ENCODE peak calls at places on chromosomes 13 and 19, in seven cellular contexts. One of them, this sample, is unnamed.
A peak's percentile ranks its signal among the peaks of the same experiment; 100 is the strongest.

GRCh38 chr19:31408460-31409124 is 59.4 kb upstream of the TSHZ3 start:
- DNase-seq in cardiac muscle cell: peak; percentile 98
- DNase-seq in HTR-8/SVneo: peak; percentile 59
- DNase-seq in SK-N-SH: no peak
- DNase-seq in glutamatergic neuron: no peak
- DNase-seq in activated naive CD4-positive, alpha-beta T cell treated with Interleukin-2 at 50 U/mL for 16 hours: no peak
- DNase-seq in neural crest cell: no peak
- DNase-seq in this sample: no peak

GRCh38 chr19:13621413-13621812 is 115.1 kb upstream of the CACNA1A start:
- DNase-seq in cardiac muscle cell: peak; percentile 64
- DNase-seq in HTR-8/SVneo: peak; percentile 57
- DNase-seq in SK-N-SH: no peak
- DNase-seq in glutamatergic neuron: no peak
- DNase-seq in activated naive CD4-positive, alpha-beta T cell treated with Interleukin-2 at 50 U/mL for 16 hours: peak; percentile 44
- DNase-seq in neural crest cell: no peak
- DNase-seq in this sample: no peak

GRCh38 chr13:20943519-20944012 is 41.0 kb upstream of the XPO4 start:
- DNase-seq in cardiac muscle cell: peak; percentile 96
- DNase-seq in HTR-8/SVneo: peak; percentile 71
- DNase-seq in SK-N-SH: peak; percentile 72
- DNase-seq in glutamatergic neuron: peak; percentile 86
- DNase-seq in activated naive CD4-positive, alpha-beta T cell treated with Interleukin-2 at 50 U/mL for 16 hours: peak; percentile 67
- DNase-seq in neural crest cell: peak; percentile 72
- DNase-seq in this sample: peak; percentile 28

GRCh38 chr19:43675269-43675879 is 5.4 kb upstream of the PLAUR start:
- DNase-seq in cardiac muscle cell: peak; percentile 23
- DNase-seq in HTR-8/SVneo: no peak
- DNase-seq in SK-N-SH: no peak
- DNase-seq in glutamatergic neuron: no peak
- DNase-seq in activated naive CD4-positive, alpha-beta T cell treated with Interleukin-2 at 50 U/mL for 16 hours: no peak
- DNase-seq in neural crest cell: no peak
- DNase-seq in this sample: no peak

GRCh38 chr13:45297456-45298205 is 43.4 kb downstream of the TPT1 start:
- DNase-seq in cardiac muscle cell: no peak
- DNase-seq in HTR-8/SVneo: no peak
- DNase-seq in SK-N-SH: no peak
- DNase-seq in glutamatergic neuron: no peak
- DNase-seq in activated naive CD4-positive, alpha-beta T cell treated with Interleukin-2 at 50 U/mL for 16 hours: no peak
- DNase-seq in neural crest cell: no peak
- DNase-seq in this sample: no peak

GRCh38 chr19:9149976-9150375 is 9.8 kb downstream of the ZNF317 start:
- DNase-seq in cardiac muscle cell: no peak
- DNase-seq in HTR-8/SVneo: no peak
- DNase-seq in SK-N-SH: no peak
- DNase-seq in glutamatergic neuron: no peak
- DNase-seq in activated naive CD4-positive, alpha-beta T cell treated with Interleukin-2 at 50 U/mL for 16 hours: no peak
- DNase-seq in neural crest cell: no peak
- DNase-seq in this sample: no peak

GRCh38 chr13:22176968-22177545 is 506.2 kb downstream of the FGF9 start:
- DNase-seq in cardiac muscle cell: no peak
- DNase-seq in HTR-8/SVneo: no peak
- DNase-seq in SK-N-SH: no peak
- DNase-seq in glutamatergic neuron: no peak
- DNase-seq in activated naive CD4-positive, alpha-beta T cell treated with Interleukin-2 at 50 U/mL for 16 hours: no peak
- DNase-seq in neural crest cell: no peak
- DNase-seq in this sample: no peak

GRCh38 chr13:28138756-28139470 is 568 bp downstream of the PAN3 start:
- DNase-seq in cardiac muscle cell: peak; percentile 97
- DNase-seq in HTR-8/SVneo: peak; percentile 62
- DNase-seq in SK-N-SH: peak; percentile 85
- DNase-seq in glutamatergic neuron: peak; percentile 82
- DNase-seq in activated naive CD4-positive, alpha-beta T cell treated with Interleukin-2 at 50 U/mL for 16 hours: peak; percentile 89
- DNase-seq in neural crest cell: peak; percentile 70
- DNase-seq in this sample: peak; percentile 74

GRCh38 chr19:574658-575526 is 2.5 kb downstream of the BSG start:
- DNase-seq in cardiac muscle cell: peak; percentile 56
- DNase-seq in HTR-8/SVneo: no peak
- DNase-seq in SK-N-SH: no peak
- DNase-seq in glutamatergic neuron: no peak
- DNase-seq in activated naive CD4-positive, alpha-beta T cell treated with Interleukin-2 at 50 U/mL for 16 hours: no peak
- DNase-seq in neural crest cell: no peak
- DNase-seq in this sample: no peak

GRCh38 chr13:44974056-44974798 is 15.0 kb downstream of the NUFIP1 start:
- DNase-seq in cardiac muscle cell: peak; percentile 90
- DNase-seq in HTR-8/SVneo: no peak
- DNase-seq in SK-N-SH: no peak
- DNase-seq in glutamatergic neuron: no peak
- DNase-seq in activated naive CD4-positive, alpha-beta T cell treated with Interleukin-2 at 50 U/mL for 16 hours: no peak
- DNase-seq in neural crest cell: no peak
- DNase-seq in this sample: no peak

GRCh38 chr13:109734002-109734785 is 52.2 kb downstream of the IRS2 start:
- DNase-seq in cardiac muscle cell: no peak
- DNase-seq in HTR-8/SVneo: no peak
- DNase-seq in SK-N-SH: no peak
- DNase-seq in glutamatergic neuron: no peak
- DNase-seq in activated naive CD4-positive, alpha-beta T cell treated with Interleukin-2 at 50 U/mL for 16 hours: no peak
- DNase-seq in neural crest cell: no peak
- DNase-seq in this sample: no peak

GRCh38 chr13:97125051-97125809 is 96.9 kb upstream of the MBNL2 start:
- DNase-seq in cardiac muscle cell: peak; percentile 75
- DNase-seq in HTR-8/SVneo: no peak
- DNase-seq in SK-N-SH: peak; percentile 50
- DNase-seq in glutamatergic neuron: peak; percentile 58
- DNase-seq in activated naive CD4-positive, alpha-beta T cell treated with Interleukin-2 at 50 U/mL for 16 hours: peak; percentile 34
- DNase-seq in neural crest cell: no peak
- DNase-seq in this sample: no peak

GRCh38 chr13:102922184-102922583 is 76.4 kb downstream of the ERCC5 start:
- DNase-seq in cardiac muscle cell: no peak
- DNase-seq in HTR-8/SVneo: no peak
- DNase-seq in SK-N-SH: no peak
- DNase-seq in glutamatergic neuron: no peak
- DNase-seq in activated naive CD4-positive, alpha-beta T cell treated with Interleukin-2 at 50 U/mL for 16 hours: no peak
- DNase-seq in neural crest cell: no peak
- DNase-seq in this sample: no peak

GRCh38 chr19:4062576-4063368 is 3.9 kb downstream of the ZBTB7A start:
- DNase-seq in cardiac muscle cell: no peak
- DNase-seq in HTR-8/SVneo: no peak
- DNase-seq in SK-N-SH: no peak
- DNase-seq in glutamatergic neuron: no peak
- DNase-seq in activated naive CD4-positive, alpha-beta T cell treated with Interleukin-2 at 50 U/mL for 16 hours: no peak
- DNase-seq in neural crest cell: no peak
- DNase-seq in this sample: no peak

GRCh38 chr13:50033696-50034095 is 18.5 kb downstream of the KCNRG start:
- DNase-seq in cardiac muscle cell: peak; percentile 52
- DNase-seq in HTR-8/SVneo: no peak
- DNase-seq in SK-N-SH: no peak
- DNase-seq in glutamatergic neuron: no peak
- DNase-seq in activated naive CD4-positive, alpha-beta T cell treated with Interleukin-2 at 50 U/mL for 16 hours: no peak
- DNase-seq in neural crest cell: no peak
- DNase-seq in this sample: no peak

GRCh38 chr13:102373221-102373620 is 28.6 kb downstream of the FGF14 start:
- DNase-seq in cardiac muscle cell: no peak
- DNase-seq in HTR-8/SVneo: no peak
- DNase-seq in SK-N-SH: no peak
- DNase-seq in glutamatergic neuron: no peak
- DNase-seq in activated naive CD4-positive, alpha-beta T cell treated with Interleukin-2 at 50 U/mL for 16 hours: no peak
- DNase-seq in neural crest cell: no peak
- DNase-seq in this sample: no peak

GRCh38 chr13:19056984-19057490 is 124.6 kb downstream of the TUBA3C start:
- DNase-seq in cardiac muscle cell: no peak
- DNase-seq in HTR-8/SVneo: no peak
- DNase-seq in SK-N-SH: no peak
- DNase-seq in glutamatergic neuron: no peak
- DNase-seq in activated naive CD4-positive, alpha-beta T cell treated with Interleukin-2 at 50 U/mL for 16 hours: no peak
- DNase-seq in neural crest cell: no peak
- DNase-seq in this sample: no peak

This sample was measured in central memory CD8-positive, alpha-beta T cell.